ENCODE peak calls at places on chromosome 4, in five cellular contexts. U is endothelial cell, E is foreskin fibroblast, B is K562, R is HFF-Myc. O is an unnamed sample.

GRCh38 chr4:128951316-128951715 is 141.8 kb downstream of the JADE1 start:
- DNase-seq in E (no peak), R (no peak), U (no peak), B (no peak), O (no peak)

GRCh38 chr4:3371038-3371437 is 70.7 kb upstream of the HGFAC start:
- DNase-seq in E (no peak), R (no peak), U (no peak), B (no peak), O (no peak)

GRCh38 chr4:140344111-140344510 is 29.3 kb upstream of the SCOC start:
- DNase-seq in U (no peak), E (no peak), R (no peak), B (no peak), O (no peak)

GRCh38 chr4:155911905-155912304 is 8.4 kb downstream of the TDO2 start:
- DNase-seq in R (no peak), E (no peak), B (no peak), U (no peak), O (no peak)

GRCh38 chr4:108224628-108225053 is 55.9 kb upstream of the LEF1 start:
- DNase-seq in E (peak; percentile 5), R (no peak), B (peak; percentile 92), U (no peak), O (no peak)

GRCh38 chr4:98722000-98722399 is 63.6 kb upstream of the TSPAN5 start:
- DNase-seq in U (no peak), R (no peak), B (no peak), E (no peak), O (no peak)

GRCh38 chr4:38315296-38315695 is 348.7 kb upstream of the KLF3 start:
- DNase-seq in E (no peak), B (no peak), R (no peak), U (no peak), O (no peak)

GRCh38 chr4:65604515-65604914 is 65.8 kb downstream of the EPHA5 start:
- DNase-seq in U (no peak), E (no peak), R (no peak), B (no peak), O (no peak)

GRCh38 chr4:147596976-147597375 is 20.2 kb upstream of the TMEM184C start:
- DNase-seq in U (no peak), B (no peak), E (peak; percentile 83), R (peak; percentile 85), O (peak; percentile 49)

GRCh38 chr4:146107587-146107986 is 67.9 kb upstream of the LSM6 start:
- DNase-seq in R (no peak), E (no peak), B (no peak), U (no peak), O (no peak)

GRCh38 chr4:54091637-54092404 is 8.1 kb upstream of the GSX2 start:
- DNase-seq in U (no peak), B (peak; percentile 58), R (no peak), E (peak; percentile 64), O (peak; percentile 50)

GRCh38 chr4:153564630-153565525 is 98.7 kb downstream of the TMEM131L start:
- DNase-seq in B (no peak), E (no peak), R (no peak), U (no peak), O (no peak)

GRCh38 chr4:127521463-127521862 is 111.3 kb upstream of the INTU start:
- DNase-seq in E (no peak), B (no peak), U (no peak), R (no peak), O (no peak)

GRCh38 chr4:138235419-138235952 is 6.7 kb downstream of the SLC7A11 start:
- DNase-seq in E (peak; percentile 76), R (peak; percentile 72), B (peak; percentile 65), U (no peak), O (no peak)

GRCh38 chr4:108292229-108292628 is 123.5 kb upstream of the LEF1 start:
- DNase-seq in B (no peak), E (no peak), R (no peak), U (no peak), O (peak; percentile 10)

GRCh38 chr4:4328840-4329239 is 38.8 kb downstream of the ZBTB49 start:
- DNase-seq in U (no peak), B (no peak), R (no peak), E (no peak), O (no peak)

GRCh38 chr4:135371137-135371536 is 1169.5 kb upstream of the PABPC4L start:
- DNase-seq in B (peak; percentile 15), R (no peak), E (no peak), U (peak; percentile 10), O (no peak)
- TF ChIP-seq CTCF in B (no peak), R (no peak), E (no peak), U (peak; percentile 25), O (no peak)

GRCh38 chr4:71110499-71110898 is 117.0 kb downstream of the DCK start:
- DNase-seq in U (no peak), R (no peak), B (no peak), E (no peak), O (no peak)

GRCh38 chr4:71107732-71108131 is 114.3 kb downstream of the DCK start:
- DNase-seq in U (no peak), E (no peak), B (no peak), R (no peak), O (no peak)

DNA sequence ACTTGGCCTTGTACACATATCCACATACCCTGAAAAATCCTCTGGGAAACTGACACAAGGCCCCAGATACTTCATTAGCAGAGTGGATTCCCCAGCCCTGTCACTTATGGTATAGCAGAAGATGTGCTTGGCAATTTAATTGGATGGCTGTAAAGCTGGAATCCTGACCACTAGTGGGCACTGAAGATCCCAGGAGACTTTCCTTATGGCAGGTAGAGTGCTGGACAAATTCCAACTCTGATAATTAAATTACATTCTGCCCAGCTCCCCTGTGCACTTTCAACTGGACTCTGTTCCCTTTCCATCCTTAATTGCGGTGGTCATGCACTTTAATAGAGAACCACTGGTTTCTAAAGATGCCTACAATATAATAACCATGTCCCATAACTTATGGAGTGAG is 119.8 kb downstream of the DCK start:
- DNase-seq in U (no peak), R (no peak), E (no peak), B (peak; percentile 22), O (no peak)
- TF ChIP-seq CTCF in U (no peak), R (peak; percentile 9), E (no peak), B (peak; percentile 39), O (no peak)

GRCh38 chr4:93157984-93158383 is 670.6 kb upstream of the ATOH1 start:
- DNase-seq in B (no peak), R (no peak), E (no peak), U (no peak), O (no peak)
- TF ChIP-seq CTCF in B (no peak), R (no peak), E (no peak), U (peak; percentile 50), O (no peak)

DNA sequence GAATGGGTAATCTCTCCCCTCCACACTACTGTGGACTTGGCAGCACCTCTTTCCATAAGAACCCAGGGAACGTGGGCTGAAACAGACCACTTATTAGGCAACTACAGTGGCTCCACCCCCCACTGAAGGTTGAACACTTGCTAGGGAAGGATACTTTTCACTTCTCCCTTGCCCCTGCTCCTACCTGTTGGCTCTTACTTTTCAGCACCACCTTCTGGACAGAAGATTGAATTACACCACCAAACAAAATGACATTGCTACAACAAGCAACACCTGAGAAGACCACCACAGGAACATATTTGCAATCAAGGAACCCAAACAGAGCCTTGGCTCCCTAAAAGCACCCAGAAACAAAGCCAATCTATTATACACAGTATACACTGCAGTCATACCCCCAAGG is 132.1 kb upstream of the CXCL13 start:
- DNase-seq in R (no peak), U (peak; percentile 11), E (no peak), B (peak; percentile 32), O (no peak)
- TF ChIP-seq CTCF in R (peak; percentile 36), U (peak; percentile 53), E (peak; percentile 41), B (peak; percentile 58), O (no peak)

DNA sequence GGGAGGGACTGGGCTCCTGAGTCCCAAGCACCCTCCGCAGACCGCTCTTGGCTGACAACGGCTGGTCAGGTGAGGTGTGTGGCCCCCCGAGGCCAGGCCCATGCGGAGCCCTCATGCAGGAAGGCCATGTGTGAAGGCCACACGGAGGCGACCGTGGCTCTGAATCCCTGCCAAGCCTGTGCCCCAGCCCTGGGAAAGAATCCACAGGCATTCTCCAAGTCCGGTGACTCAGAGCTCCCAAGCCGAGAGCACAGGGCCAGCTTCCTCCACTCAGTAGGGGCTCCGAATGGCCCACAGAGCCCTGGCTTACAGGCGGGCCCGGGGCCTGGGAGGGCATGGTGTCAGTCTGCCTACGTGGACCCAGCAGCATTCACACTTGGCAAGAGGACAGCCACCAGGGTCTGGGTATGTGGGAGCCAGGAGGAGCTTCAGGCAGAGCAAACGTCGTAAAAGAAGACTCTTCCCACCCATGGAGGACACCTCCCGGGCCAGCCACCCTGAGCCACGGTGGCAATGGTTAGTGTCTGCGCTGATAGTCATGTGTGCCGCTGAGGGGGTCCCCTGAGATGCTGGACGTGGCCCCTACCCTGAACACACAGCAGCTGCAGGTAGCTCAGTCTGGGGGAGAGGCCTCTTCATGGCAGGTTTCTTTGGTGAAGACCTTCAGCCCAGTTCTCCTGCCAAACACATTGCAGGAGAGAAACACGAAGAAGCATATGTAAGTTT is 105.7 kb downstream of the PSAPL1 start:
- DNase-seq in E (peak; percentile 17), B (no peak), U (no peak), R (peak; percentile 32), O (no peak)
- TF ChIP-seq CTCF in E (no peak), B (no peak), U (no peak), R (no peak), O (no peak)

DNA sequence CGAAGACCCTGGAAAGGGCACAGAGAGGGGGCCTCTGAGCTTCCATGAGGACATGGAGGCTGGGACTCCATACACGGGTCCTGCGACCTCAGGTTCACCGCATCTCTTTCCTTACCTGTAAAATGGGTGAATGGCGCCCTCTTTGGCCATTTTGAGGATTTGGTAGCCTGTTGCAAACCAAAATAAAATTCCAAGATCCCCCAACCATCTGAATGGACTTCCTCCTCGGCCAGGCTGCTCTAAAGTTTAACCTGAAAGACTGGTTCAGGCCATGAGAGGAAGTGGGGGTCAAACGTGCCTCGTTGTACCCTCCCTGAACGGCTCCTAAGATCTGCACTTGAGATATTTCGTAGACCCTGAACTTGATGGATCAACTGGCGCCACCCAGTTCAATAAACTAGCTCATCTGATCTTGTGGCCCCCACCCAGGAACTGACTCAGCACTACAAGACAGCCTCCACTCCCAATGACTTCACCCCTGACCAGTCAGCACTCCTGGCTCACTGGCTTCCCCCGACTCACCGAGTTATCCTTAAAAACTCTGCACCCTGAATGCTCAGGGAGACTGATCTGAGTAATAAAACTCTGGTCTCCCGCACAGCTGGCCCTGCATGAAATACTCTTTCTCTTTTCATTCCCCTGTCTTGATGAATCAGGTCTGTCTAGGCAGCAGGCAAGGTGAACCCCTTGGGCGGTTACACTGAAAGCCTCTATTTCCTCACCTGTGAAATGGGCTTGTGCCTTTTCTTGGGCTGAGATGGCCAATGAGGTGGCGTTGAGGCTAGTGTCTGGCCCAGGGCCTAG is 32.9 kb upstream of the GPR78 start:
- DNase-seq in U (peak; percentile 39), E (no peak), R (no peak), B (peak; percentile 82), O (no peak)
- TF ChIP-seq CTCF in U (peak; percentile 56), E (peak; percentile 22), R (peak; percentile 36), B (peak; percentile 60), O (peak; percentile 52)

O was measured in prostate gland.